ENCODE peak calls at places on chromosomes 1 and 21, in six cellular contexts. One of them, this sample, is unnamed.

GRCh38 chr1:185440877-185441276 is 123.8 kb upstream of the IVNS1ABP start:
- DNase-seq in H7: no peak
- DNase-seq in esophagus muscularis mucosa: no peak
- DNase-seq in lower lobe of right lung: no peak
- DNase-seq in CD4-positive, alpha-beta memory T cell: no peak
- DNase-seq in SJSA1: no peak
- DNase-seq in this sample: peak; percentile 79

GRCh38 chr1:224267922-224268321 is 62.0 kb downstream of the NVL start:
- DNase-seq in lower lobe of right lung: no peak
- DNase-seq in CD4-positive, alpha-beta memory T cell: no peak
- DNase-seq in esophagus muscularis mucosa: no peak
- DNase-seq in H7: no peak
- DNase-seq in SJSA1: no peak
- DNase-seq in this sample: no peak

GRCh38 chr1:31441073-31441472 is 28.1 kb downstream of the SERINC2 start:
- DNase-seq in lower lobe of right lung: no peak
- DNase-seq in SJSA1: no peak
- DNase-seq in H7: no peak
- DNase-seq in CD4-positive, alpha-beta memory T cell: no peak
- DNase-seq in esophagus muscularis mucosa: no peak
- DNase-seq in this sample: no peak

GRCh38 chr1:155970531-155971167 is 7.7 kb downstream of the ARHGEF2 start:
- DNase-seq in lower lobe of right lung: peak; percentile 86
- DNase-seq in esophagus muscularis mucosa: no peak
- DNase-seq in SJSA1: peak; percentile 80
- DNase-seq in H7: peak; percentile 79
- DNase-seq in CD4-positive, alpha-beta memory T cell: no peak
- DNase-seq in this sample: no peak

GRCh38 chr21:32978346-32979270 is 47.1 kb upstream of the OLIG2 start:
- DNase-seq in esophagus muscularis mucosa: peak; percentile 86
- DNase-seq in lower lobe of right lung: no peak
- DNase-seq in SJSA1: no peak
- DNase-seq in CD4-positive, alpha-beta memory T cell: no peak
- DNase-seq in H7: peak; percentile 56
- DNase-seq in this sample: no peak

GRCh38 chr1:232789660-232790059 is 15.6 kb upstream of the MAP10 start:
- DNase-seq in SJSA1: no peak
- DNase-seq in esophagus muscularis mucosa: no peak
- DNase-seq in lower lobe of right lung: no peak
- DNase-seq in CD4-positive, alpha-beta memory T cell: no peak
- DNase-seq in H7: no peak
- DNase-seq in this sample: no peak

GRCh38 chr21:46210378-46211136 is 18.0 kb downstream of the LSS start:
- DNase-seq in lower lobe of right lung: peak; percentile 28
- DNase-seq in esophagus muscularis mucosa: no peak
- DNase-seq in SJSA1: no peak
- DNase-seq in H7: peak; percentile 65
- DNase-seq in CD4-positive, alpha-beta memory T cell: no peak
- DNase-seq in this sample: no peak

GRCh38 chr1:156973464-156973863 is 53.0 kb downstream of the LRRC71 start:
- DNase-seq in H7: no peak
- DNase-seq in CD4-positive, alpha-beta memory T cell: no peak
- DNase-seq in SJSA1: no peak
- DNase-seq in lower lobe of right lung: no peak
- DNase-seq in esophagus muscularis mucosa: no peak
- DNase-seq in this sample: no peak

GRCh38 chr1:145999321-146000024 is 3.1 kb upstream of the TXNIP start:
- DNase-seq in lower lobe of right lung: no peak
- DNase-seq in SJSA1: no peak
- DNase-seq in CD4-positive, alpha-beta memory T cell: peak; percentile 56
- DNase-seq in esophagus muscularis mucosa: no peak
- DNase-seq in H7: no peak
- DNase-seq in this sample: no peak

GRCh38 chr1:71502026-71502425 is 421.2 kb upstream of the ZRANB2 start:
- DNase-seq in H7: no peak
- DNase-seq in esophagus muscularis mucosa: no peak
- DNase-seq in SJSA1: no peak
- DNase-seq in lower lobe of right lung: no peak
- DNase-seq in CD4-positive, alpha-beta memory T cell: no peak
- DNase-seq in this sample: no peak

GRCh38 chr1:156658945-156659574 is 17.1 kb downstream of the BCAN start:
- DNase-seq in H7: peak; percentile 47
- DNase-seq in esophagus muscularis mucosa: no peak
- DNase-seq in lower lobe of right lung: no peak
- DNase-seq in SJSA1: no peak
- DNase-seq in CD4-positive, alpha-beta memory T cell: no peak
- DNase-seq in this sample: no peak

GRCh38 chr1:201436461-201436860 is 14.9 kb upstream of the TNNI1 start:
- DNase-seq in lower lobe of right lung: no peak
- DNase-seq in SJSA1: no peak
- DNase-seq in esophagus muscularis mucosa: no peak
- DNase-seq in H7: peak; percentile 81
- DNase-seq in CD4-positive, alpha-beta memory T cell: no peak
- DNase-seq in this sample: no peak

GRCh38 chr1:45929257-45929687 is 125.9 kb downstream of the MAST2 start:
- DNase-seq in esophagus muscularis mucosa: no peak
- DNase-seq in H7: peak; percentile 19
- DNase-seq in lower lobe of right lung: no peak
- DNase-seq in SJSA1: peak; percentile 73
- DNase-seq in CD4-positive, alpha-beta memory T cell: no peak
- DNase-seq in this sample: peak; percentile 87

GRCh38 chr1:211345719-211346118 is 19.1 kb downstream of the TRAF5 start:
- DNase-seq in lower lobe of right lung: no peak
- DNase-seq in esophagus muscularis mucosa: no peak
- DNase-seq in SJSA1: no peak
- DNase-seq in CD4-positive, alpha-beta memory T cell: no peak
- DNase-seq in H7: peak; percentile 71
- DNase-seq in this sample: no peak

GRCh38 chr1:156608981-156609380 is 7.7 kb upstream of the GPATCH4 start:
- DNase-seq in lower lobe of right lung: no peak
- DNase-seq in esophagus muscularis mucosa: no peak
- DNase-seq in CD4-positive, alpha-beta memory T cell: peak; percentile 56
- DNase-seq in H7: peak; percentile 55
- DNase-seq in SJSA1: no peak
- DNase-seq in this sample: no peak

DNA sequence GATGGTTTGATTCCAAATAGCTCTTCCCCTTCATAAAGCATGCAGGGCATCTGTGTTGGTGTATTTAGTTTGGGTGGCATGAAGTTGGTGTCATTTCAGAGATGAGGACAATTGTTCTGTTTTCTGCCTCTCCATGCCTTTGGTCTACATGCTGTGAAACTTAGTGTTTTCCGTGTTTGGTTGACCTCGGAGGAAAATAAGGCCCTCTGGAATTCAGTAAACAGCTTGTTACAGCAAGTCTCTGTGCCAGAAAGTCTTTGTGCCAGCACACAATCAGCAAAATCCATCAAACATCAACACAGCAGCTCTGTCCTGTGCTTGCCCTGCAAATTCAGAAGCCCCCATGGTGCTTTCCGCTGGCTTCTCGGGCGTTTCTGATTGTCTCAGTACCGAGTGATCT is 9.5 kb downstream of the PARK7 start:
- DNase-seq in CD4-positive, alpha-beta memory T cell: no peak
- DNase-seq in lower lobe of right lung: no peak
- DNase-seq in H7: no peak
- DNase-seq in esophagus muscularis mucosa: no peak
- DNase-seq in SJSA1: no peak
- DNase-seq in this sample: no peak
- H3K36me3 ChIP-seq in CD4-positive, alpha-beta memory T cell: peaks cover 45% of the 10 kb centered on the region
- H3K36me3 ChIP-seq in lower lobe of right lung: peaks cover 83% of the 10 kb centered on the region
- H3K36me3 ChIP-seq in H7: peaks cover 24% of the 10 kb centered on the region
- H3K36me3 ChIP-seq in esophagus muscularis mucosa: peaks cover 69% of the 10 kb centered on the region
- H3K36me3 ChIP-seq in SJSA1: peaks cover 83% of the 10 kb centered on the region
- H3K36me3 ChIP-seq in this sample: peaks cover 2% of the 10 kb centered on the region

DNA sequence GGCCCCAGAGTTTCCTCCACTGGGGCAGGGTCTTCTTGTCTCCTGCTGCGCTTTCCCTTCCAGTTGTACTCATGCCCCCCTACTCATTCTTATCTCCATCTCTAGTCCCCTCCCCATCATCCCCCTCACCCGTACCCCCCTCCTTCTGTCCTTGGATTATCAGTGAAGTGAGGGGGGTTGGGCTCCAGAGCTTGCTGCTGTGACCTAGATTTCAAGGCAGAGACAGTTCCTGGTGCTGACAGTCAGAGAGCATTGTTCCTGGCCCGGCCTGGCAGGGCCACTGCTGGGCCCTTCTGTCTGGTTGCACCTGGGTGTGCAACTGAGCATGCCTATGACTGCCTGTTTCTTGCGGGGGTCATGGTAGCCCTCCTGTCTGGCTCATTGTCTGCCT is 4.5 kb downstream of the PEA15 start:
- DNase-seq in CD4-positive, alpha-beta memory T cell: no peak
- DNase-seq in lower lobe of right lung: no peak
- DNase-seq in esophagus muscularis mucosa: no peak
- DNase-seq in H7: peak; percentile 58
- DNase-seq in SJSA1: no peak
- DNase-seq in this sample: no peak
- H3K36me3 ChIP-seq in CD4-positive, alpha-beta memory T cell: peaks cover 27% of the 10 kb centered on the region
- H3K36me3 ChIP-seq in lower lobe of right lung: peaks cover 53% of the 10 kb centered on the region
- H3K36me3 ChIP-seq in esophagus muscularis mucosa: peaks cover 56% of the 10 kb centered on the region
- H3K36me3 ChIP-seq in H7: peaks cover 32% of the 10 kb centered on the region
- H3K36me3 ChIP-seq in SJSA1: peaks cover 90% of the 10 kb centered on the region
- H3K36me3 ChIP-seq in this sample: peaks cover 9% of the 10 kb centered on the region

GRCh38 chr1:44642925-44643324 is 31.4 kb downstream of the TMEM53 start:
- DNase-seq in H7: no peak
- DNase-seq in esophagus muscularis mucosa: no peak
- DNase-seq in SJSA1: no peak
- DNase-seq in CD4-positive, alpha-beta memory T cell: no peak
- DNase-seq in lower lobe of right lung: no peak
- DNase-seq in this sample: no peak

GRCh38 chr1:44645466-44646244 is 28.6 kb downstream of the TMEM53 start:
- DNase-seq in lower lobe of right lung: no peak
- DNase-seq in esophagus muscularis mucosa: no peak
- DNase-seq in H7: no peak
- DNase-seq in SJSA1: no peak
- DNase-seq in CD4-positive, alpha-beta memory T cell: no peak
- DNase-seq in this sample: no peak

GRCh38 chr1:44642255-44642654 is 32.0 kb downstream of the TMEM53 start:
- DNase-seq in lower lobe of right lung: no peak
- DNase-seq in esophagus muscularis mucosa: no peak
- DNase-seq in SJSA1: no peak
- DNase-seq in CD4-positive, alpha-beta memory T cell: no peak
- DNase-seq in H7: no peak
- DNase-seq in this sample: no peak

GRCh38 chr1:44644806-44645205 is 29.5 kb downstream of the TMEM53 start:
- DNase-seq in lower lobe of right lung: no peak
- DNase-seq in esophagus muscularis mucosa: no peak
- DNase-seq in H7: no peak
- DNase-seq in CD4-positive, alpha-beta memory T cell: no peak
- DNase-seq in SJSA1: no peak
- DNase-seq in this sample: no peak

GRCh38 chr1:44643721-44644330 is 30.5 kb downstream of the TMEM53 start:
- DNase-seq in H7: no peak
- DNase-seq in SJSA1: no peak
- DNase-seq in lower lobe of right lung: no peak
- DNase-seq in esophagus muscularis mucosa: no peak
- DNase-seq in CD4-positive, alpha-beta memory T cell: no peak
- DNase-seq in this sample: no peak
- H3K36me3 ChIP-seq in H7: peaks cover 55% of the 10 kb centered on the region
- H3K36me3 ChIP-seq in SJSA1: peaks cover 91% of the 10 kb centered on the region
- H3K36me3 ChIP-seq in lower lobe of right lung: peaks cover 100% of the 10 kb centered on the region
- H3K36me3 ChIP-seq in esophagus muscularis mucosa: peaks cover 92% of the 10 kb centered on the region
- H3K36me3 ChIP-seq in CD4-positive, alpha-beta memory T cell: peaks cover 85% of the 10 kb centered on the region
- H3K36me3 ChIP-seq in this sample: no peaks in the 10 kb centered on the region

GRCh38 chr1:147612366-147612765 is 58.0 kb downstream of the ACP6 start:
- DNase-seq in CD4-positive, alpha-beta memory T cell: no peak
- DNase-seq in esophagus muscularis mucosa: no peak
- DNase-seq in lower lobe of right lung: no peak
- DNase-seq in H7: no peak
- DNase-seq in SJSA1: no peak
- DNase-seq in this sample: no peak
- H3K36me3 ChIP-seq in CD4-positive, alpha-beta memory T cell: peaks cover 5% of the 10 kb centered on the region
- H3K36me3 ChIP-seq in esophagus muscularis mucosa: peaks cover 68% of the 10 kb centered on the region
- H3K36me3 ChIP-seq in lower lobe of right lung: peaks cover 67% of the 10 kb centered on the region
- H3K36me3 ChIP-seq in H7: peaks cover 19% of the 10 kb centered on the region
- H3K36me3 ChIP-seq in SJSA1: peaks cover 21% of the 10 kb centered on the region
- H3K36me3 ChIP-seq in this sample: peaks cover 2% of the 10 kb centered on the region

GRCh38 chr1:112702420-112703261 is 4.3 kb downstream of the RHOC start:
- DNase-seq in H7: no peak
- DNase-seq in SJSA1: no peak
- DNase-seq in lower lobe of right lung: no peak
- DNase-seq in CD4-positive, alpha-beta memory T cell: no peak
- DNase-seq in esophagus muscularis mucosa: no peak
- DNase-seq in this sample: no peak

GRCh38 chr1:112700290-112701226 is 6.4 kb downstream of the RHOC start:
- DNase-seq in esophagus muscularis mucosa: peak; percentile 99
- DNase-seq in H7: peak; percentile 86
- DNase-seq in CD4-positive, alpha-beta memory T cell: peak; percentile 45
- DNase-seq in lower lobe of right lung: peak; percentile 93
- DNase-seq in SJSA1: peak; percentile 99
- DNase-seq in this sample: peak; percentile 84

GRCh38 chr1:112699425-112700144 is 7.3 kb downstream of the RHOC start:
- DNase-seq in lower lobe of right lung: no peak
- DNase-seq in SJSA1: no peak
- DNase-seq in CD4-positive, alpha-beta memory T cell: no peak
- DNase-seq in esophagus muscularis mucosa: no peak
- DNase-seq in H7: no peak
- DNase-seq in this sample: no peak

GRCh38 chr1:112702067-112702395 is 4.9 kb downstream of the RHOC start:
- DNase-seq in H7: no peak
- DNase-seq in SJSA1: no peak
- DNase-seq in lower lobe of right lung: no peak
- DNase-seq in CD4-positive, alpha-beta memory T cell: no peak
- DNase-seq in esophagus muscularis mucosa: no peak
- DNase-seq in this sample: no peak

DNA sequence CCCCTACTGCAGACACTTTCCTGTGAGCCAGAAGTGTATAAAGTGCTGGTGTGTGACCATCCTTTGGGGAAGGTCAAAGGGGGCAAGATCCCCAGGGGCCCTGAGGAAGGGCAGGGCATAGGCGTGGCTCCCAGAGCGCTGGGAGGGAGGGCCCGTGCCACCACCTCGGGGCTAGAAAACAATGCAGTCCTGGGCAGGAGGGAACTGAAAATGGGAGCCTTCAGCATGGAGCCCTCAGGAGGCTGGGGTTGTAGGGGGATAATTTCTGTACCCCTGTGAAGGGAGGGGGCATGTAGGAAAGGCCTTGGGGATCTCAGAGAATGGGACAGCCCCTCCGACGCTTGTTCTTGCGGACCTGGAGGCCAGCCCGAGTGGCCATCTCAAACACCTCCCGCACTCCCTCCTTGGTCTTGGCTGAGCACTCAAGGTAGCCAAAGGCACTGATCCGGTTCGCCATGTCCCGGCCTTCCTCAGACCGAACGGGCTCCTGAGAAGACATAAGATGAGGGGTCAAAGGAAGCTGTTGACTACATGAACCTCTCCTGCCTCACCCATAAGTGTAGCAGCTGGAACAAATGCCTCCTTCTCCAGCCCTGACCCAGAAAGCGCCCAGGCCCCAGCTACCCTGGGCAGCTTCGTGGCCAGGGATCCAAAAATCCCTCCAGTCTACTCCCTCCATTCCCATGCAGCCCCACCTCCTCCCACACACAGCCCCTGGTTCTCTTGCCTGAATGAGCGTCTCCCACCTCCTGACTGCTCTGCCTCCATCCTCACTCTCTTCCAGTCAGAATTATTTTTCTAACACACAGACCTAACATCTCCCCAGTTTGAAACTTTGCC is 5.5 kb downstream of the RHOC start:
- DNase-seq in esophagus muscularis mucosa: no peak
- DNase-seq in lower lobe of right lung: no peak
- DNase-seq in CD4-positive, alpha-beta memory T cell: no peak
- DNase-seq in SJSA1: no peak
- DNase-seq in H7: no peak
- DNase-seq in this sample: no peak
- H3K36me3 ChIP-seq in esophagus muscularis mucosa: peaks cover 65% of the 10 kb centered on the region
- H3K36me3 ChIP-seq in lower lobe of right lung: peaks cover 69% of the 10 kb centered on the region
- H3K36me3 ChIP-seq in CD4-positive, alpha-beta memory T cell: peaks cover 20% of the 10 kb centered on the region
- H3K36me3 ChIP-seq in SJSA1: peaks cover 77% of the 10 kb centered on the region
- H3K36me3 ChIP-seq in H7: peaks cover 11% of the 10 kb centered on the region
- H3K36me3 ChIP-seq in this sample: peaks cover 6% of the 10 kb centered on the region